ENCODE peak calls at places on chromosomes 6 and 20, in ten cellular contexts. D is sciatic nerve; Z is stimulated activated CD4-positive, alpha-beta T cell treated with anti-CD3 and anti-CD28 coated beads, Interleukin-12 subunit alpha, Interleukin-12 subunit beta, amount 100 ng/mL, for 48 hours; X is stimulated activated CD8-positive, alpha-beta memory T cell treated with anti-CD3 and anti-CD28 coated beads, Interleukin-2, amount 100 ng/mL, for 48 hours; R is skeletal muscle cell; G is choroid plexus epithelial cell; O is endothelial cell; L is GM13977; V is activated CD4-positive, CD25-positive, alpha-beta regulatory T cell; S is activated T-cell treated with anti-CD3 and anti-CD28 coated beads for 1 hour. U is an unnamed sample.

GRCh38 chr6:72286911-72287311 is 335.0 kb upstream of the KCNQ5 start:
- DNase-seq in R (peak; percentile 18), L (no peak), O (no peak), X (no peak), V (no peak), S (no peak), G (peak; percentile 91), Z (no peak), D (no peak), U (peak; percentile 15)

GRCh38 chr20:10922941-10923340 is 249.1 kb upstream of the JAG1 start:
- DNase-seq in R (peak; percentile 83), G (peak; percentile 94), O (no peak), D (no peak), S (no peak), L (no peak), Z (no peak), X (no peak), V (no peak), U (peak; percentile 91)

GRCh38 chr20:52103469-52103910 is 88.1 kb downstream of the ZFP64 start:
- DNase-seq in X (no peak), G (peak; percentile 39), R (no peak), Z (no peak), D (no peak), L (no peak), S (no peak), O (peak; percentile 22), V (no peak), U (no peak)

GRCh38 chr20:49398401-49399144 is 83.9 kb downstream of the KCNB1 start:
- DNase-seq in L (no peak), S (no peak), V (no peak), D (no peak), O (no peak), G (no peak), R (no peak), X (no peak), Z (no peak), U (no peak)

GRCh38 chr20:51481311-51481997 is 61.1 kb downstream of the NFATC2 start:
- DNase-seq in D (peak; percentile 35), S (no peak), L (no peak), V (no peak), G (no peak), R (no peak), X (peak; percentile 57), Z (peak; percentile 53), O (peak; percentile 26), U (no peak)

GRCh38 chr20:59297641-59298040 is 2.8 kb upstream of the EDN3 start:
- DNase-seq in D (no peak), L (no peak), S (no peak), R (no peak), V (no peak), O (no peak), X (no peak), G (no peak), Z (no peak), U (no peak)

GRCh38 chr6:163943647-163944395 is 529.3 kb downstream of the QKI start:
- DNase-seq in X (no peak), S (no peak), L (no peak), G (peak; percentile 46), V (no peak), Z (no peak), R (no peak), D (no peak), O (peak; percentile 52), U (no peak)

GRCh38 chr6:49949062-49949461 is 14.9 kb downstream of the DEFB114 start:
- DNase-seq in O (no peak), R (no peak), V (no peak), Z (no peak), X (no peak), D (no peak), S (no peak), G (no peak), L (no peak), U (no peak)

GRCh38 chr6:121436966-121437756 is 1.7 kb downstream of the GJA1 start:
- DNase-seq in G (peak; percentile 62), R (no peak), X (no peak), Z (no peak), V (no peak), L (no peak), S (peak; percentile 0), O (peak; percentile 60), D (peak; percentile 73), U (peak; percentile 11)

GRCh38 chr6:162785632-162786242 is 58.0 kb downstream of the PACRG start:
- DNase-seq in V (no peak), S (no peak), Z (no peak), L (no peak), R (no peak), D (no peak), G (no peak), O (no peak), X (no peak), U (no peak)

GRCh38 chr20:62755817-62756724 is 40.2 kb upstream of the MRGBP start:
- DNase-seq in S (no peak), X (no peak), G (no peak), O (no peak), V (no peak), L (no peak), D (no peak), R (no peak), Z (no peak), U (no peak)

GRCh38 chr20:35344354-35344837 is 52.2 kb upstream of the FAM83C start:
- DNase-seq in Z (no peak), R (peak; percentile 81), S (no peak), X (no peak), O (no peak), L (no peak), V (no peak), G (peak; percentile 96), D (no peak), U (peak; percentile 70)

GRCh38 chr6:143362192-143362558 is 88.3 kb downstream of the ADAT2 start:
- DNase-seq in L (no peak), V (no peak), D (no peak), Z (no peak), X (no peak), O (no peak), R (no peak), S (no peak), G (no peak), U (no peak)

GRCh38 chr20:41086402-41087324 is 50.7 kb upstream of the PLCG1 start:
- DNase-seq in X (no peak), D (no peak), L (no peak), V (no peak), S (no peak), R (no peak), G (peak; percentile 41), O (no peak), Z (no peak), U (no peak)

GRCh38 chr20:18705490-18705889 is 108.1 kb upstream of the SCP2D1 start:
- DNase-seq in V (no peak), S (no peak), Z (no peak), G (peak; percentile 91), O (no peak), R (peak; percentile 81), X (no peak), D (no peak), L (no peak), U (peak; percentile 83)

GRCh38 chr6:118569498-118569897 is 21.4 kb downstream of the PLN start:
- DNase-seq in G (no peak), S (no peak), Z (no peak), X (no peak), R (no peak), D (no peak), O (no peak), L (no peak), V (no peak), U (no peak)

GRCh38 chr20:49575551-49576060 is 7.7 kb upstream of the PTGIS start:
- DNase-seq in S (no peak), O (no peak), Z (no peak), X (no peak), L (no peak), G (no peak), R (no peak), D (peak; percentile 62), V (no peak), U (no peak)

GRCh38 chr20:9035129-9035528 is 33.8 kb upstream of the PLCB4 start:
- DNase-seq in V (no peak), L (no peak), D (no peak), X (no peak), Z (no peak), S (no peak), R (peak; percentile 90), O (no peak), G (peak; percentile 92), U (peak; percentile 72)

GRCh38 chr20:37131486-37131885 is 35.7 kb upstream of the RBL1 start:
- DNase-seq in G (peak; percentile 27), Z (no peak), V (no peak), O (no peak), X (no peak), D (no peak), R (peak; percentile 27), S (no peak), L (no peak), U (no peak)

GRCh38 chr6:38510205-38510604 is 129.5 kb downstream of the BTBD9 start:
- DNase-seq in V (no peak), S (no peak), D (no peak), X (no peak), G (peak; percentile 66), Z (no peak), L (no peak), R (no peak), O (no peak), U (no peak)

GRCh38 chr20:52103911-52104545 is 87.6 kb downstream of the ZFP64 start:
- DNase-seq in O (peak; percentile 41), L (no peak), Z (no peak), S (no peak), R (no peak), V (no peak), G (peak; percentile 25), X (no peak), D (no peak), U (no peak)

GRCh38 chr6:166242888-166243287 is 65.3 kb downstream of the PRR18 start:
- DNase-seq in G (no peak), V (no peak), L (no peak), Z (no peak), X (no peak), O (no peak), R (no peak), S (no peak), D (no peak), U (no peak)

GRCh38 chr6:56770011-56770520 is 127.4 kb upstream of the DST start:
- DNase-seq in D (no peak), O (no peak), X (no peak), G (no peak), S (no peak), R (no peak), L (no peak), V (no peak), Z (no peak), U (no peak)

GRCh38 chr6:43508481-43509141 is 1.5 kb downstream of the LRRC73 start:
- DNase-seq in L (no peak), Z (no peak), R (no peak), G (no peak), O (no peak), X (no peak), V (no peak), S (no peak), D (no peak), U (no peak)

GRCh38 chr6:146827216-146827928 is 228.6 kb downstream of the ADGB start:
- DNase-seq in Z (no peak), R (no peak), D (no peak), L (no peak), O (no peak), X (no peak), V (no peak), G (no peak), S (no peak), U (no peak)

GRCh38 chr20:6718660-6719059 is 48.8 kb upstream of the BMP2 start:
- DNase-seq in S (no peak), O (no peak), X (no peak), Z (no peak), G (peak; percentile 8), D (no peak), V (no peak), R (no peak), L (no peak), U (no peak)

GRCh38 chr6:11364971-11365397 is 132.5 kb upstream of the NEDD9 start:
- DNase-seq in Z (no peak), V (no peak), G (peak; percentile 97), R (peak; percentile 93), D (no peak), L (no peak), O (no peak), X (no peak), S (no peak), U (no peak)

GRCh38 chr6:92667843-92668242 is 751.5 kb downstream of the EPHA7 start:
- DNase-seq in X (no peak), D (no peak), V (no peak), G (peak; percentile 18), L (no peak), S (no peak), R (no peak), Z (no peak), O (no peak), U (no peak)